ENCODE peak calls at places on chromosomes 4 and X, in five cellular contexts. One of them, this sample, is unnamed.

GRCh38 chr4:183354213-183354612 is 32.0 kb upstream of the CLDN24 start:
- DNase-seq in GM23338: no peak
- DNase-seq in OCI-LY7: no peak
- DNase-seq in H9: no peak
- DNase-seq in SK-N-SH: no peak
- DNase-seq in this sample: peak; percentile 84

GRCh38 chr4:71583971-71584370 is 199.9 kb downstream of the GC start:
- DNase-seq in GM23338: no peak
- DNase-seq in OCI-LY7: no peak
- DNase-seq in H9: no peak
- DNase-seq in SK-N-SH: no peak
- DNase-seq in this sample: no peak

GRCh38 chr4:180923476-180923875 is 1319.7 kb upstream of the TENM3 start:
- DNase-seq in GM23338: no peak
- DNase-seq in OCI-LY7: no peak
- DNase-seq in H9: no peak
- DNase-seq in SK-N-SH: no peak
- DNase-seq in this sample: peak; percentile 51

GRCh38 chr4:73438048-73438447 is 2.0 kb downstream of the AFP start:
- DNase-seq in GM23338: no peak
- DNase-seq in OCI-LY7: no peak
- DNase-seq in H9: no peak
- DNase-seq in SK-N-SH: no peak
- DNase-seq in this sample: no peak

GRCh38 chr4:188812644-188813043 is 673.4 kb downstream of the TRIML1 start:
- DNase-seq in GM23338: no peak
- DNase-seq in OCI-LY7: no peak
- DNase-seq in H9: no peak
- DNase-seq in SK-N-SH: no peak
- DNase-seq in this sample: no peak

GRCh38 chrX:23864719-23865349 is 42.9 kb downstream of the APOO start:
- DNase-seq in GM23338: no peak
- DNase-seq in OCI-LY7: no peak
- DNase-seq in H9: no peak
- DNase-seq in SK-N-SH: no peak
- DNase-seq in this sample: no peak

GRCh38 chrX:20347486-20347885 is 80.8 kb upstream of the RPS6KA3 start:
- DNase-seq in GM23338: no peak
- DNase-seq in OCI-LY7: no peak
- DNase-seq in H9: no peak
- DNase-seq in SK-N-SH: no peak
- DNase-seq in this sample: no peak

GRCh38 chrX:114272096-114272686 is 311.7 kb upstream of the HTR2C start:
- DNase-seq in GM23338: no peak
- DNase-seq in OCI-LY7: no peak
- DNase-seq in H9: no peak
- DNase-seq in SK-N-SH: no peak
- DNase-seq in this sample: no peak

GRCh38 chr4:37471971-37472370 is 214.2 kb downstream of the RELL1 start:
- DNase-seq in GM23338: no peak
- DNase-seq in OCI-LY7: no peak
- DNase-seq in H9: no peak
- DNase-seq in SK-N-SH: no peak
- DNase-seq in this sample: no peak

GRCh38 chrX:53115550-53115874 is 21.6 kb downstream of the KANTR start:
- DNase-seq in GM23338: no peak
- DNase-seq in OCI-LY7: no peak
- DNase-seq in H9: no peak
- DNase-seq in SK-N-SH: no peak
- DNase-seq in this sample: no peak

GRCh38 chrX:110794601-110795000 is 1.0 kb downstream of the CHRDL1 start:
- DNase-seq in GM23338: no peak
- DNase-seq in OCI-LY7: no peak
- DNase-seq in H9: no peak
- DNase-seq in SK-N-SH: no peak
- DNase-seq in this sample: no peak

GRCh38 chr4:159006202-159006601 is 96.7 kb upstream of the RAPGEF2 start:
- DNase-seq in GM23338: peak; percentile 28
- DNase-seq in OCI-LY7: no peak
- DNase-seq in H9: no peak
- DNase-seq in SK-N-SH: no peak
- DNase-seq in this sample: peak; percentile 98

GRCh38 chrX:10483191-10483808 is 137.1 kb downstream of the MID1 start:
- DNase-seq in GM23338: no peak
- DNase-seq in OCI-LY7: no peak
- DNase-seq in H9: no peak
- DNase-seq in SK-N-SH: no peak
- DNase-seq in this sample: no peak

GRCh38 chr4:2009651-2010233 is 968 bp upstream of the NELFA start:
- DNase-seq in GM23338: peak; percentile 78
- DNase-seq in OCI-LY7: peak; percentile 51
- DNase-seq in H9: peak; percentile 67
- DNase-seq in SK-N-SH: peak; percentile 87
- DNase-seq in this sample: peak; percentile 35

GRCh38 chrX:63657821-63658220 is 127.2 kb downstream of the ARHGEF9 start:
- DNase-seq in GM23338: no peak
- DNase-seq in OCI-LY7: no peak
- DNase-seq in H9: no peak
- DNase-seq in SK-N-SH: no peak
- DNase-seq in this sample: peak; percentile 6

GRCh38 chr4:186304816-186305520 is 39.0 kb downstream of the F11 start:
- DNase-seq in GM23338: no peak
- DNase-seq in OCI-LY7: no peak
- DNase-seq in H9: no peak
- DNase-seq in SK-N-SH: no peak
- DNase-seq in this sample: no peak

GRCh38 chr4:186666252-186666651 is 57.4 kb downstream of the FAT1 start:
- DNase-seq in GM23338: no peak
- DNase-seq in OCI-LY7: no peak
- DNase-seq in H9: no peak
- DNase-seq in SK-N-SH: no peak
- DNase-seq in this sample: no peak

GRCh38 chr4:169957785-169958184 is 68.4 kb downstream of the MFAP3L start:
- DNase-seq in GM23338: no peak
- DNase-seq in OCI-LY7: no peak
- DNase-seq in H9: no peak
- DNase-seq in SK-N-SH: no peak
- DNase-seq in this sample: no peak

GRCh38 chrX:49291615-49292337 is 11.7 kb upstream of the GAGE10 start:
- DNase-seq in GM23338: peak; percentile 81
- DNase-seq in OCI-LY7: peak; percentile 51
- DNase-seq in H9: peak; percentile 78
- DNase-seq in SK-N-SH: peak; percentile 60
- DNase-seq in this sample: peak; percentile 20

GRCh38 chr4:78777556-78777900 is 1.4 kb downstream of the BMP2K start:
- DNase-seq in GM23338: no peak
- DNase-seq in OCI-LY7: no peak
- DNase-seq in H9: no peak
- DNase-seq in SK-N-SH: no peak
- DNase-seq in this sample: no peak

GRCh38 chr4:82776925-82777542 is 21.6 kb downstream of the SCD5 start:
- DNase-seq in GM23338: no peak
- DNase-seq in OCI-LY7: no peak
- DNase-seq in H9: peak; percentile 10
- DNase-seq in SK-N-SH: no peak
- DNase-seq in this sample: no peak

GRCh38 chr4:9964884-9965283 is 56.4 kb downstream of the SLC2A9 start:
- DNase-seq in GM23338: no peak
- DNase-seq in OCI-LY7: no peak
- DNase-seq in H9: no peak
- DNase-seq in SK-N-SH: no peak
- DNase-seq in this sample: no peak

GRCh38 chrX:71565634-71566033 is 12.6 kb upstream of the GCNA start:
- DNase-seq in GM23338: no peak
- DNase-seq in OCI-LY7: no peak
- DNase-seq in H9: no peak
- DNase-seq in SK-N-SH: no peak
- DNase-seq in this sample: no peak

GRCh38 chr4:40586729-40587128 is 42.9 kb downstream of the RBM47 start:
- DNase-seq in GM23338: no peak
- DNase-seq in OCI-LY7: no peak
- DNase-seq in H9: no peak
- DNase-seq in SK-N-SH: no peak
- DNase-seq in this sample: no peak

GRCh38 chrX:150127216-150127615 is 188.9 kb upstream of the EOLA2 start:
- DNase-seq in GM23338: peak; percentile 0
- DNase-seq in OCI-LY7: no peak
- DNase-seq in H9: no peak
- DNase-seq in SK-N-SH: no peak
- DNase-seq in this sample: no peak

GRCh38 chr4:168883513-168883912 is 126.5 kb downstream of the CBR4 start:
- DNase-seq in GM23338: no peak
- DNase-seq in OCI-LY7: no peak
- DNase-seq in H9: no peak
- DNase-seq in SK-N-SH: peak; percentile 38
- DNase-seq in this sample: no peak
- H3K79me2 ChIP-seq in GM23338: no peaks in the 10 kb centered on the region
- H3K79me2 ChIP-seq in OCI-LY7: no peaks in the 10 kb centered on the region
- H3K79me2 ChIP-seq in H9: no peaks in the 10 kb centered on the region
- H3K79me2 ChIP-seq in SK-N-SH: peaks cover 89% of the 10 kb centered on the region
- H3K79me2 ChIP-seq in this sample: peaks cover 93% of the 10 kb centered on the region

DNA sequence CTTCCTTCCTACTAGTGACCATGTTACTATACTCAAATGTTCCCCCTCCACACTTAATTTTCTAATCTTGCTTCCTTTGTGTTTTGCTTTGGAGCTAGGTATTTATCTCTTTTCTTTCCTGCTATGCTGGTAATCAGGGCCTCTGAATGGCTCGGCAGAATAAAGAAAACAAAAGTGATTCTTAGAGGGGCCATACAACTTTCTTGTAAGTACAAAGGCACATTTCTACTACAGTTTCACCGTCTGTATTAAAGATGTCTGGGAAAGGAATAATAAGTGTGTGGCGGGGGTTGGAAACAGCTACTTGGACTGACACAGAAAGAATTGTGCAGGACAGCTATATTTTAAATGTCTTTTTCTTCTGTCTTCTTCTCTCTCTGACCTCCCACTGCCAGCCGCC is 50.3 kb downstream of the GPC3 start:
- DNase-seq in GM23338: no peak
- DNase-seq in OCI-LY7: no peak
- DNase-seq in H9: no peak
- DNase-seq in SK-N-SH: no peak
- DNase-seq in this sample: no peak
- H3K79me2 ChIP-seq in GM23338: no peaks in the 10 kb centered on the region
- H3K79me2 ChIP-seq in OCI-LY7: no peaks in the 10 kb centered on the region
- H3K79me2 ChIP-seq in H9: no peaks in the 10 kb centered on the region
- H3K79me2 ChIP-seq in SK-N-SH: no peaks in the 10 kb centered on the region
- H3K79me2 ChIP-seq in this sample: no peaks in the 10 kb centered on the region

DNA sequence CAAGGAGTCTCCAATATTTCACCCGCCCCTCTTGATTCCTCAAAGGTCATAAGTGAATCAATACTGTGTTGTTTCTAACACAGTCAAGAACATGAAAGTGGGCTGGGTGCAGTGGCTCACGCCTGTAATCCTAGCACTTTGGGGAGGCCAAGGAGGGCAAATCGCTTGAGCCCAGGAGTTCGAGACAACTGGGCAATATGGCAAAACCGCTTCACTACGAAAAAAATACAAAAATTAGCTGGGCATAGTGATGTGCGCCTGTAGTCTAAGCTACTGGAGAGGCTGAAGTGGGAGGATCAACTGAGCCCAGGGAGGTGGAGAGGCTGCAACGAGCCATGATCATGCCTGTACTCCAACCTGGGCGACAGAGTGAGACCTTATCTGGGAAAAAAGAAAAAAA is 3.4 kb downstream of the ACSL1 start:
- DNase-seq in GM23338: no peak
- DNase-seq in OCI-LY7: no peak
- DNase-seq in H9: no peak
- DNase-seq in SK-N-SH: no peak
- DNase-seq in this sample: no peak
- H3K79me2 ChIP-seq in GM23338: no peaks in the 10 kb centered on the region
- H3K79me2 ChIP-seq in OCI-LY7: peaks cover 74% of the 10 kb centered on the region
- H3K79me2 ChIP-seq in H9: no peaks in the 10 kb centered on the region
- H3K79me2 ChIP-seq in SK-N-SH: peaks cover 5% of the 10 kb centered on the region
- H3K79me2 ChIP-seq in this sample: peaks cover 65% of the 10 kb centered on the region

GRCh38 chr4:153497988-153498967 is 32.1 kb downstream of the TMEM131L start:
- DNase-seq in GM23338: no peak
- DNase-seq in OCI-LY7: peak; percentile 61
- DNase-seq in H9: no peak
- DNase-seq in SK-N-SH: no peak
- DNase-seq in this sample: no peak
- H3K79me2 ChIP-seq in GM23338: peaks cover 74% of the 10 kb centered on the region
- H3K79me2 ChIP-seq in OCI-LY7: peaks cover 100% of the 10 kb centered on the region
- H3K79me2 ChIP-seq in H9: peaks cover 3% of the 10 kb centered on the region
- H3K79me2 ChIP-seq in SK-N-SH: peaks cover 11% of the 10 kb centered on the region
- H3K79me2 ChIP-seq in this sample: peaks cover 66% of the 10 kb centered on the region

DNA sequence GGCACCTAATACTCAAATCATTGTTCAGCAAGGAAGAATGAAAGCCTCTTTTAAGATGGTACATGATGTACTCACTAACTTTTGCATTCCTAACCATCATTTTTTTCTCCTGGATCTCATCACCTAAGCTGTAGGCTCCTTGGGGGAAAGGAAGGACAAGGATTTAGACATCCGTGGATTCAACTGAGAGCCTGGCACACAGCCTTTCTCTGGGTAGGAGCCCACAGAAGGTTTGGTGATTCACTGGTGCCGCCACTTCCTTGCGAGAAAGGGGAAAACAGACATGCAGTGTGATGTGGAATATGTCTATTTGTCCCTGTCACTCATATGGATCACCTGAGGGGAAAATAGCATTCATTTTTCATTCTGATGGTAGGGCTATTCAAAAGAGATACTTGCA is 147.3 kb downstream of the PCDH7 start:
- DNase-seq in GM23338: no peak
- DNase-seq in OCI-LY7: no peak
- DNase-seq in H9: no peak
- DNase-seq in SK-N-SH: no peak
- DNase-seq in this sample: peak; percentile 8
- H3K79me2 ChIP-seq in GM23338: no peaks in the 10 kb centered on the region
- H3K79me2 ChIP-seq in OCI-LY7: no peaks in the 10 kb centered on the region
- H3K79me2 ChIP-seq in H9: no peaks in the 10 kb centered on the region
- H3K79me2 ChIP-seq in SK-N-SH: no peaks in the 10 kb centered on the region
- H3K79me2 ChIP-seq in this sample: no peaks in the 10 kb centered on the region

GRCh38 chr4:153620352-153620751 is 63.7 kb upstream of the TLR2 start:
- DNase-seq in GM23338: no peak
- DNase-seq in OCI-LY7: no peak
- DNase-seq in H9: no peak
- DNase-seq in SK-N-SH: no peak
- DNase-seq in this sample: no peak
- H3K79me2 ChIP-seq in GM23338: no peaks in the 10 kb centered on the region
- H3K79me2 ChIP-seq in OCI-LY7: peaks cover 8% of the 10 kb centered on the region
- H3K79me2 ChIP-seq in H9: no peaks in the 10 kb centered on the region
- H3K79me2 ChIP-seq in SK-N-SH: no peaks in the 10 kb centered on the region
- H3K79me2 ChIP-seq in this sample: no peaks in the 10 kb centered on the region

GRCh38 chrX:111847491-111847890 is 28.5 kb upstream of the TRPC5OS start:
- DNase-seq in GM23338: no peak
- DNase-seq in OCI-LY7: no peak
- DNase-seq in H9: no peak
- DNase-seq in SK-N-SH: no peak
- DNase-seq in this sample: no peak
- H3K79me2 ChIP-seq in GM23338: no peaks in the 10 kb centered on the region
- H3K79me2 ChIP-seq in OCI-LY7: no peaks in the 10 kb centered on the region
- H3K79me2 ChIP-seq in H9: no peaks in the 10 kb centered on the region
- H3K79me2 ChIP-seq in SK-N-SH: no peaks in the 10 kb centered on the region
- H3K79me2 ChIP-seq in this sample: no peaks in the 10 kb centered on the region